ENCODE peak calls at places on chromosomes 12 and 14, in eight cellular contexts. L, J, M, I, V, N, P and G are unnamed samples.

GRCh38 chr12:4416276-4416675 is 29.3 kb downstream of the FGF6 start:
- DNase-seq in L (no peak), J (no peak), M (no peak), I (no peak), V (no peak), N (no peak), P (no peak), G (no peak)

GRCh38 chr12:98669751-98670150 is 24.7 kb downstream of the APAF1 start:
- DNase-seq in L (no peak), J (no peak), M (no peak), I (no peak), V (peak; percentile 7), N (no peak), P (no peak), G (no peak)

GRCh38 chr14:82636426-82636825 is 1102.8 kb upstream of the SEL1L start:
- DNase-seq in L (no peak), J (no peak), M (no peak), I (no peak), V (no peak), N (no peak), P (no peak), G (no peak)

GRCh38 chr14:89276424-89276975 is 140.5 kb downstream of the FOXN3 start:
- DNase-seq in L (no peak), J (no peak), M (peak; percentile 93), I (no peak), V (no peak), N (no peak), P (no peak), G (no peak)

GRCh38 chr14:99191663-99192621 is 80.1 kb downstream of the BCL11B start:
- DNase-seq in L (peak; percentile 78), J (peak; percentile 68), M (peak; percentile 84), I (peak; percentile 53), V (peak; percentile 81), N (no peak), P (no peak), G (no peak)

GRCh38 chr12:7609480-7609879 is 56.2 kb downstream of the APOBEC1 start:
- DNase-seq in L (no peak), J (no peak), M (no peak), I (no peak), V (no peak), N (no peak), P (no peak), G (no peak)

GRCh38 chr12:84856156-84856900 is 56.3 kb downstream of the SLC6A15 start:
- DNase-seq in L (no peak), J (no peak), M (peak; percentile 11), I (no peak), V (no peak), N (no peak), P (no peak), G (no peak)

GRCh38 chr12:130849561-130850417 is 10.7 kb upstream of the STX2 start:
- DNase-seq in L (no peak), J (no peak), M (no peak), I (no peak), V (no peak), N (no peak), P (no peak), G (no peak)

GRCh38 chr14:68143341-68143807 is 323.8 kb downstream of the RAD51B start:
- DNase-seq in L (peak; percentile 92), J (peak; percentile 93), M (peak; percentile 91), I (peak; percentile 58), V (peak; percentile 24), N (peak; percentile 45), P (no peak), G (no peak)

GRCh38 chr14:93023039-93023438 is 92.7 kb downstream of the ITPK1 start:
- DNase-seq in L (no peak), J (no peak), M (no peak), I (no peak), V (peak; percentile 51), N (no peak), P (no peak), G (peak; percentile 80)

GRCh38 chr12:32718926-32719325 is 36.8 kb downstream of the YARS2 start:
- DNase-seq in L (no peak), J (no peak), M (no peak), I (no peak), V (no peak), N (no peak), P (no peak), G (no peak)

GRCh38 chr14:89899917-89900680 is 54.4 kb downstream of the EFCAB11 start:
- DNase-seq in L (no peak), J (no peak), M (no peak), I (no peak), V (peak; percentile 36), N (no peak), P (no peak), G (peak; percentile 24)

GRCh38 chr12:68106160-68106559 is 53.4 kb downstream of the IFNG start:
- DNase-seq in L (no peak), J (no peak), M (peak; percentile 90), I (no peak), V (no peak), N (no peak), P (no peak), G (no peak)

GRCh38 chr12:98334768-98335167 is 180.6 kb upstream of the TMPO start:
- DNase-seq in L (no peak), J (no peak), M (no peak), I (no peak), V (no peak), N (no peak), P (no peak), G (no peak)

GRCh38 chr12:79983969-79984629 is 49.2 kb upstream of the PPP1R12A start:
- DNase-seq in L (no peak), J (no peak), M (peak; percentile 89), I (no peak), V (no peak), N (no peak), P (no peak), G (no peak)

GRCh38 chr14:101927859-101928258 is 36.5 kb upstream of the DYNC1H1 start:
- DNase-seq in L (peak; percentile 96), J (peak; percentile 96), M (peak; percentile 92), I (peak; percentile 68), V (no peak), N (no peak), P (no peak), G (peak; percentile 81)

GRCh38 chr14:87332001-87332400 is 661.0 kb downstream of the GALC start:
- DNase-seq in L (no peak), J (no peak), M (peak; percentile 80), I (no peak), V (no peak), N (no peak), P (no peak), G (no peak)

GRCh38 chr12:78156751-78157150 is 326.1 kb downstream of the NAV3 start:
- DNase-seq in L (no peak), J (no peak), M (peak; percentile 23), I (no peak), V (no peak), N (no peak), P (no peak), G (no peak)

GRCh38 chr12:6863033-6863432 is 4.3 kb upstream of the TPI1 start:
- DNase-seq in L (no peak), J (no peak), M (no peak), I (no peak), V (no peak), N (peak; percentile 32), P (no peak), G (no peak)

GRCh38 chr12:24378548-24379011 is 429.1 kb upstream of the SOX5 start:
- DNase-seq in L (no peak), J (no peak), M (peak; percentile 62), I (no peak), V (peak; percentile 97), N (no peak), P (no peak), G (no peak)

GRCh38 chr12:60172266-60172665 is 576.4 kb downstream of the SLC16A7 start:
- DNase-seq in L (no peak), J (no peak), M (peak; percentile 78), I (no peak), V (no peak), N (no peak), P (no peak), G (no peak)

GRCh38 chr12:60172696-60173095 is 576.9 kb downstream of the SLC16A7 start:
- DNase-seq in L (no peak), J (no peak), M (no peak), I (no peak), V (no peak), N (no peak), P (no peak), G (no peak)

GRCh38 chr12:60173213-60174170 is 577.7 kb downstream of the SLC16A7 start:
- DNase-seq in L (no peak), J (no peak), M (no peak), I (no peak), V (no peak), N (no peak), P (no peak), G (no peak)

GRCh38 chr12:60174914-60175313 is 579.1 kb downstream of the SLC16A7 start:
- DNase-seq in L (no peak), J (no peak), M (peak; percentile 30), I (no peak), V (no peak), N (no peak), P (no peak), G (no peak)

GRCh38 chr12:60174476-60174875 is 578.6 kb downstream of the SLC16A7 start:
- DNase-seq in L (no peak), J (no peak), M (peak; percentile 76), I (no peak), V (no peak), N (no peak), P (no peak), G (no peak)
- H3K4me3 ChIP-seq in L (no peak overlapping the region), J (no peak overlapping the region), M (no peak overlapping the region), I (no peak overlapping the region), V (no peak overlapping the region), N (no peak overlapping the region), P (no peak overlapping the region), G (no peak overlapping the region)

GRCh38 chr12:46468813-46469212 is 96.2 kb upstream of the SLC38A2 start:
- DNase-seq in L (no peak), J (no peak), M (no peak), I (no peak), V (no peak), N (no peak), P (no peak), G (no peak)
- H3K4me1 ChIP-seq in L (peaks cover 34% of the 10 kb centered on the region), J (peaks cover 1% of the 10 kb centered on the region), M (peaks cover 17% of the 10 kb centered on the region), I (peaks cover 3% of the 10 kb centered on the region), V (peaks cover 31% of the 10 kb centered on the region), N (peaks cover 8% of the 10 kb centered on the region), P (peaks cover 9% of the 10 kb centered on the region), G (peaks cover 16% of the 10 kb centered on the region)

GRCh38 chr14:100376751-100377171 is 53.6 kb downstream of the SLC25A47 start:
- DNase-seq in L (no peak), J (no peak), M (peak; percentile 40), I (no peak), V (peak; percentile 54), N (no peak), P (no peak), G (peak; percentile 59)
- TF ChIP-seq CTCF in L (peak; percentile 11), J (no peak), M (peak; percentile 23), I (no peak), V (no peak), N (no peak), P (no peak), G (peak; percentile 51)

DNA sequence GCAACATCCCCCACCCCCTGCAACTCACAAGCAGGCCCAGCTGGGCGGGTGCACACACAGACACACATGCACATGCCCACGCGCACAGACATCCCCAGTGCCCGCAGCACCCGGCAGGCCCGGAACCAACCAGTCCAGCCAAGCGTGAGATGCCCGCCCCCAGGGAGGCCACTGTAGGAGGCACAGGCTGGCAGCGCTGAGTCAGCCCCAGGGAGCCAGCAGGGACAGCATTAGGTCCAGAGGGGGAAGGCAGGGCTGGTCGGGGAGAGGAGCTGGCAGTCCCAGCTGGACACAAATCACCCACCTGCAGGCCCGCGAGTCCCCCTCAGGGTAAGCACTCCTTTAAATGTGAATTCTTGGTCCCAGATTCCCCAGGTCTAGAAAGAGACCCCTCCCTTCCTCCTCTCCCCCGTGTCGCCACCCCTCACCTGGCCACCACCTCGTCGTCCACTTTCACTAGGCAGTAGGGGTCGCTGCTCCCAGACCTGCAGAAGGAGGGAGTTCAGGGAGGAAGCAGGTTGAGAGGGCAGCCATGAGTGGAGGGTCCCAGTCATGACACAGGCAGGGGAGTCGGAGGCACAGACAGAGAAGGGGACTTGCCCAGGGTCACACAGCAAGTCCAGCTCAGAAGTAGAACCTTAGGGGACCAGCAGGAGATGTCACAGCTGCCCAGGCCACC is 5.0 kb downstream of the RASAL1 start:
- DNase-seq in L (peak; percentile 86), J (no peak), M (no peak), I (no peak), V (no peak), N (peak; percentile 64), P (no peak), G (peak; percentile 63)
- H3K4me3 ChIP-seq in L (no peak overlapping the region), J (no peak overlapping the region), M (no peak overlapping the region), I (no peak overlapping the region), V (no peak overlapping the region), N (no peak overlapping the region), P (no peak overlapping the region), G (peak overlapping the region; percentile 10)